ENCODE peak calls at places on chromosome 5, in nine cellular contexts. One of them, this sample, is unnamed. For H3K27me3 and H3K4me1, the result is how much of the 10 kb centered on the place peaks cover.

GRCh38 chr5:100722657-100723056 is 180.4 kb downstream of the ST8SIA4 start:
- DNase-seq in sigmoid colon: no peak
- DNase-seq in CD8-positive, alpha-beta memory T cell: no peak
- DNase-seq in left ventricle myocardium inferior: no peak
- DNase-seq in effector memory CD4-positive, alpha-beta T cell: no peak
- DNase-seq in tibial artery: no peak
- DNase-seq in right cardiac atrium: no peak
- DNase-seq in ascending aorta: no peak
- DNase-seq in psoas muscle: no peak
- DNase-seq in this sample: no peak

GRCh38 chr5:160534125-160534524 is 112.5 kb downstream of the PTTG1 start:
- DNase-seq in sigmoid colon: no peak
- DNase-seq in CD8-positive, alpha-beta memory T cell: no peak
- DNase-seq in left ventricle myocardium inferior: no peak
- DNase-seq in effector memory CD4-positive, alpha-beta T cell: no peak
- DNase-seq in tibial artery: no peak
- DNase-seq in right cardiac atrium: no peak
- DNase-seq in ascending aorta: no peak
- DNase-seq in psoas muscle: no peak
- DNase-seq in this sample: no peak

GRCh38 chr5:73998496-73998895 is 372.5 kb downstream of the ARHGEF28 start:
- DNase-seq in sigmoid colon: no peak
- DNase-seq in CD8-positive, alpha-beta memory T cell: no peak
- DNase-seq in left ventricle myocardium inferior: no peak
- DNase-seq in effector memory CD4-positive, alpha-beta T cell: no peak
- DNase-seq in tibial artery: no peak
- DNase-seq in right cardiac atrium: no peak
- DNase-seq in ascending aorta: no peak
- DNase-seq in psoas muscle: no peak
- DNase-seq in this sample: no peak

GRCh38 chr5:96243203-96243602 is 189.8 kb downstream of the PCSK1 start:
- DNase-seq in sigmoid colon: no peak
- DNase-seq in CD8-positive, alpha-beta memory T cell: no peak
- DNase-seq in left ventricle myocardium inferior: no peak
- DNase-seq in effector memory CD4-positive, alpha-beta T cell: no peak
- DNase-seq in tibial artery: no peak
- DNase-seq in right cardiac atrium: no peak
- DNase-seq in ascending aorta: no peak
- DNase-seq in psoas muscle: no peak
- DNase-seq in this sample: no peak

GRCh38 chr5:179550511-179551342 is at the start of gene RUFY1:
- DNase-seq in sigmoid colon: peak
- DNase-seq in CD8-positive, alpha-beta memory T cell: peak
- DNase-seq in left ventricle myocardium inferior: peak
- DNase-seq in effector memory CD4-positive, alpha-beta T cell: peak
- DNase-seq in tibial artery: peak
- DNase-seq in right cardiac atrium: peak
- DNase-seq in ascending aorta: peak
- DNase-seq in psoas muscle: peak
- DNase-seq in this sample: peak

GRCh38 chr5:131406997-131407638 is 143.3 kb downstream of the CDC42SE2 start:
- DNase-seq in sigmoid colon: no peak
- DNase-seq in CD8-positive, alpha-beta memory T cell: no peak
- DNase-seq in left ventricle myocardium inferior: no peak
- DNase-seq in effector memory CD4-positive, alpha-beta T cell: no peak
- DNase-seq in tibial artery: no peak
- DNase-seq in right cardiac atrium: no peak
- DNase-seq in ascending aorta: no peak
- DNase-seq in psoas muscle: no peak
- DNase-seq in this sample: no peak

GRCh38 chr5:150036513-150036912 is 36.0 kb downstream of the HMGXB3 start:
- DNase-seq in sigmoid colon: no peak
- DNase-seq in CD8-positive, alpha-beta memory T cell: no peak
- DNase-seq in left ventricle myocardium inferior: peak
- DNase-seq in effector memory CD4-positive, alpha-beta T cell: no peak
- DNase-seq in tibial artery: no peak
- DNase-seq in right cardiac atrium: peak
- DNase-seq in ascending aorta: no peak
- DNase-seq in psoas muscle: peak
- DNase-seq in this sample: no peak

GRCh38 chr5:98128271-98128670 is 645.2 kb upstream of the RGMB start:
- DNase-seq in sigmoid colon: no peak
- DNase-seq in CD8-positive, alpha-beta memory T cell: no peak
- DNase-seq in left ventricle myocardium inferior: no peak
- DNase-seq in effector memory CD4-positive, alpha-beta T cell: no peak
- DNase-seq in tibial artery: no peak
- DNase-seq in right cardiac atrium: no peak
- DNase-seq in ascending aorta: no peak
- DNase-seq in psoas muscle: no peak
- DNase-seq in this sample: no peak

GRCh38 chr5:115377468-115378217 is 81.2 kb upstream of the CCDC112 start:
- DNase-seq in sigmoid colon: no peak
- DNase-seq in CD8-positive, alpha-beta memory T cell: no peak
- DNase-seq in left ventricle myocardium inferior: no peak
- DNase-seq in effector memory CD4-positive, alpha-beta T cell: no peak
- DNase-seq in tibial artery: no peak
- DNase-seq in right cardiac atrium: no peak
- DNase-seq in ascending aorta: no peak
- DNase-seq in psoas muscle: no peak
- DNase-seq in this sample: no peak

GRCh38 chr5:60295423-60295822 is 401.9 kb upstream of the PDE4D start:
- DNase-seq in sigmoid colon: no peak
- DNase-seq in CD8-positive, alpha-beta memory T cell: no peak
- DNase-seq in left ventricle myocardium inferior: no peak
- DNase-seq in effector memory CD4-positive, alpha-beta T cell: no peak
- DNase-seq in tibial artery: no peak
- DNase-seq in right cardiac atrium: no peak
- DNase-seq in ascending aorta: no peak
- DNase-seq in psoas muscle: no peak
- DNase-seq in this sample: no peak
- H3K27me3 ChIP-seq in sigmoid colon: under half
- H3K27me3 ChIP-seq in CD8-positive, alpha-beta memory T cell: under half
- H3K27me3 ChIP-seq in left ventricle myocardium inferior: under half
- H3K27me3 ChIP-seq in effector memory CD4-positive, alpha-beta T cell: under half
- H3K27me3 ChIP-seq in tibial artery: under half
- H3K27me3 ChIP-seq in right cardiac atrium: under half
- H3K27me3 ChIP-seq in ascending aorta: under half
- H3K27me3 ChIP-seq in psoas muscle: under half
- H3K27me3 ChIP-seq in this sample: under half

GRCh38 chr5:138579517-138579863 is 4.3 kb upstream of the HSPA9 start:
- DNase-seq in sigmoid colon: no peak
- DNase-seq in CD8-positive, alpha-beta memory T cell: no peak
- DNase-seq in left ventricle myocardium inferior: no peak
- DNase-seq in effector memory CD4-positive, alpha-beta T cell: no peak
- DNase-seq in tibial artery: no peak
- DNase-seq in right cardiac atrium: no peak
- DNase-seq in ascending aorta: no peak
- DNase-seq in psoas muscle: no peak
- DNase-seq in this sample: no peak

GRCh38 chr5:138582959-138583358 is 7.8 kb upstream of the HSPA9 start:
- DNase-seq in sigmoid colon: no peak
- DNase-seq in CD8-positive, alpha-beta memory T cell: no peak
- DNase-seq in left ventricle myocardium inferior: no peak
- DNase-seq in effector memory CD4-positive, alpha-beta T cell: no peak
- DNase-seq in tibial artery: no peak
- DNase-seq in right cardiac atrium: no peak
- DNase-seq in ascending aorta: no peak
- DNase-seq in psoas muscle: no peak
- DNase-seq in this sample: no peak

GRCh38 chr5:138580001-138580400 is 4.8 kb upstream of the HSPA9 start:
- DNase-seq in sigmoid colon: no peak
- DNase-seq in CD8-positive, alpha-beta memory T cell: no peak
- DNase-seq in left ventricle myocardium inferior: no peak
- DNase-seq in effector memory CD4-positive, alpha-beta T cell: no peak
- DNase-seq in tibial artery: no peak
- DNase-seq in right cardiac atrium: no peak
- DNase-seq in ascending aorta: no peak
- DNase-seq in psoas muscle: no peak
- DNase-seq in this sample: no peak

GRCh38 chr5:138583984-138584637 is 8.9 kb upstream of the HSPA9 start:
- DNase-seq in sigmoid colon: no peak
- DNase-seq in CD8-positive, alpha-beta memory T cell: no peak
- DNase-seq in left ventricle myocardium inferior: no peak
- DNase-seq in effector memory CD4-positive, alpha-beta T cell: no peak
- DNase-seq in tibial artery: no peak
- DNase-seq in right cardiac atrium: no peak
- DNase-seq in ascending aorta: no peak
- DNase-seq in psoas muscle: no peak
- DNase-seq in this sample: no peak

DNA sequence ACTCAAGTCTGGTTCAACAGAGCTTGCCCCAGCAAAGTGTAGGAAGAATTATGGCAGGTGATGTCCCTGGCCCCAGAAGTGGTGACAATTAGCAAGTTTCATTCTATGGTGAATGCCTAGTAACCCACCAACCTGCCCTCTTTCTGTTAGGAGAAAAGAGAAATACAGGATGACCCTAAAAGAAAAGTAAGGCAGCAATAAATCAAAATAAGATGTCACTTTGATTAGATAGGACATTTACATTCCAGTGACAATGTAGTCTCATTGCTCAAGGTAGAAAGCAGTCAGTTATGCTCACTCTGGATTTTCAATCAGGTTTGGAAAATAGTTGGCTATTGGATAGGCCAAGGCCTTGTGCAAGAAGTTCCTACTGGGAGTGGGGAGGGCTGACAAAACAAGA is 5.6 kb upstream of the HSPA9 start:
- DNase-seq in sigmoid colon: no peak
- DNase-seq in CD8-positive, alpha-beta memory T cell: no peak
- DNase-seq in left ventricle myocardium inferior: no peak
- DNase-seq in effector memory CD4-positive, alpha-beta T cell: no peak
- DNase-seq in tibial artery: no peak
- DNase-seq in right cardiac atrium: no peak
- DNase-seq in ascending aorta: no peak
- DNase-seq in psoas muscle: no peak
- DNase-seq in this sample: no peak
- H3K4me1 ChIP-seq in sigmoid colon: under half
- H3K4me1 ChIP-seq in CD8-positive, alpha-beta memory T cell: under half
- H3K4me1 ChIP-seq in left ventricle myocardium inferior: under half
- H3K4me1 ChIP-seq in effector memory CD4-positive, alpha-beta T cell: under half
- H3K4me1 ChIP-seq in tibial artery: under half
- H3K4me1 ChIP-seq in right cardiac atrium: under half
- H3K4me1 ChIP-seq in ascending aorta: under half
- H3K4me1 ChIP-seq in psoas muscle: under half
- H3K4me1 ChIP-seq in this sample: under half

GRCh38 chr5:65141487-65141886 is 340.2 kb downstream of the ADAMTS6 start:
- DNase-seq in sigmoid colon: no peak
- DNase-seq in CD8-positive, alpha-beta memory T cell: no peak
- DNase-seq in left ventricle myocardium inferior: no peak
- DNase-seq in effector memory CD4-positive, alpha-beta T cell: no peak
- DNase-seq in tibial artery: no peak
- DNase-seq in right cardiac atrium: no peak
- DNase-seq in ascending aorta: no peak
- DNase-seq in psoas muscle: no peak
- DNase-seq in this sample: no peak

GRCh38 chr5:65137631-65138030 is 344.1 kb downstream of the ADAMTS6 start:
- DNase-seq in sigmoid colon: no peak
- DNase-seq in CD8-positive, alpha-beta memory T cell: no peak
- DNase-seq in left ventricle myocardium inferior: no peak
- DNase-seq in effector memory CD4-positive, alpha-beta T cell: no peak
- DNase-seq in tibial artery: no peak
- DNase-seq in right cardiac atrium: no peak
- DNase-seq in ascending aorta: no peak
- DNase-seq in psoas muscle: no peak
- DNase-seq in this sample: no peak

GRCh38 chr5:65142511-65143011 is 339.2 kb downstream of the ADAMTS6 start:
- DNase-seq in sigmoid colon: no peak
- DNase-seq in CD8-positive, alpha-beta memory T cell: no peak
- DNase-seq in left ventricle myocardium inferior: no peak
- DNase-seq in effector memory CD4-positive, alpha-beta T cell: no peak
- DNase-seq in tibial artery: no peak
- DNase-seq in right cardiac atrium: no peak
- DNase-seq in ascending aorta: no peak
- DNase-seq in psoas muscle: no peak
- DNase-seq in this sample: no peak

GRCh38 chr5:65144136-65144871 is 337.4 kb downstream of the ADAMTS6 start:
- DNase-seq in sigmoid colon: no peak
- DNase-seq in CD8-positive, alpha-beta memory T cell: no peak
- DNase-seq in left ventricle myocardium inferior: no peak
- DNase-seq in effector memory CD4-positive, alpha-beta T cell: no peak
- DNase-seq in tibial artery: no peak
- DNase-seq in right cardiac atrium: no peak
- DNase-seq in ascending aorta: no peak
- DNase-seq in psoas muscle: no peak
- DNase-seq in this sample: no peak

DNA sequence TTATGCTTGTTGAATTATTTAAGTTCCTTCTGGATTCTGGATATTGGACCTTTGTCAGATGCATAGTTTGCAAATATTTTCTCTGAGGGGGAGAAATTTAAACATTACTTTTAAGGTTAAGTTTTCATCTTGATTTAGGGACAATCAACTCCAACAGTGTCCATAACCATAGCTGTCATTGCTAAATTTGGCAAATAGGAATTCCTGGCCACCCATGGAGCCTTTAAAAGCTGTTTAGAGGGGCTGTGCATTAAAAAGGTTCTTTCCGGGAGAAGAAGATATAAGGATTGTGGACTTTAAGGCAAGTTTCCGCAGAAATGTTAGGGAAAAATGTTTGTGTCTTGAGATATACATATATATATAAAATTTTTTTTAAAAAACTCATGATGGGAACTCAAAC is 339.7 kb downstream of the ADAMTS6 start:
- DNase-seq in sigmoid colon: no peak
- DNase-seq in CD8-positive, alpha-beta memory T cell: no peak
- DNase-seq in left ventricle myocardium inferior: no peak
- DNase-seq in effector memory CD4-positive, alpha-beta T cell: no peak
- DNase-seq in tibial artery: no peak
- DNase-seq in right cardiac atrium: no peak
- DNase-seq in ascending aorta: no peak
- DNase-seq in psoas muscle: no peak
- DNase-seq in this sample: no peak
- H3K27ac ChIP-seq in sigmoid colon: no peak
- H3K27ac ChIP-seq in CD8-positive, alpha-beta memory T cell: no peak
- H3K27ac ChIP-seq in left ventricle myocardium inferior: no peak
- H3K27ac ChIP-seq in effector memory CD4-positive, alpha-beta T cell: no peak
- H3K27ac ChIP-seq in tibial artery: no peak
- H3K27ac ChIP-seq in right cardiac atrium: no peak
- H3K27ac ChIP-seq in ascending aorta: no peak
- H3K27ac ChIP-seq in psoas muscle: no peak
- H3K27ac ChIP-seq in this sample: no peak

DNA sequence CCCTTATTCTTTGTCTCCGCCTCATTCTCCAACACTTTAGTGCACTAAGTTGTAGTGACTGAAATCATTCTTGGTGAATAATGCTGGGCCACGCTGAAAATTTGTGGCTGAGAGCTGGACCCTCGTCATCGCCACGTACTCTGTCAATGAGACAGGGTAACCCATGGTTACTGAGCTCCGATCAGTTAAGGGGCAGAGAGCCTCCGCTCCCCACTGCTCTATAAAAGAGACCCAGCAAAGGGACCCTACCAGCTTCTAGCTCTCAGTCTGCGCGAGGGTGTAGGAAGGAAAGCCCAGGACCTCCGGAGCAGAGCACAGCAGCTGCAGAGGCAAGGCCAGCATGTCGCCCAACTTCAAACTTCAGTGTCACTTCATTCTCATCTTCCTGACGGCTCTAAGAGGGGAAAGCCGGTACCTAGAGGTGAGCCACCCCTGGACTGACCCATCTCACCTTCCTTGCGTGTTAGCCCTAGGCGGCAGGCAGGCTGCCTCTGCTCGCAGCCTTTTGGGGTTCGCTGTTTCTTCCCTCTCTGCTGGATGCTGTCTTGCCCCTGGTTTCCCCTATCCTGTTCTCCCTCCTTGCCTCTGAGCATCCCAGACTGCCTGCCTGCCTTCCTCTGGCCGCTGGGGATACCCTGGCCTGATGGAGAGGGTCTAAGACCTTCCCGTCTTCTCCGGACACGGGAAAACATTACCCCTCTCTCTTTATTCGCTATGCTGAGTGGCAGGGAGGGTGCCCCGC is at the start of gene CRHBP:
- DNase-seq in sigmoid colon: no peak
- DNase-seq in CD8-positive, alpha-beta memory T cell: no peak
- DNase-seq in left ventricle myocardium inferior: no peak
- DNase-seq in effector memory CD4-positive, alpha-beta T cell: no peak
- DNase-seq in tibial artery: no peak
- DNase-seq in right cardiac atrium: no peak
- DNase-seq in ascending aorta: no peak
- DNase-seq in psoas muscle: no peak
- DNase-seq in this sample: no peak
- H3K27me3 ChIP-seq in sigmoid colon: under half
- H3K27me3 ChIP-seq in CD8-positive, alpha-beta memory T cell: under half
- H3K27me3 ChIP-seq in left ventricle myocardium inferior: half or more
- H3K27me3 ChIP-seq in effector memory CD4-positive, alpha-beta T cell: under half
- H3K27me3 ChIP-seq in tibial artery: under half
- H3K27me3 ChIP-seq in right cardiac atrium: under half
- H3K27me3 ChIP-seq in ascending aorta: under half
- H3K27me3 ChIP-seq in psoas muscle: under half
- H3K27me3 ChIP-seq in this sample: under half

This sample was measured in pancreas.